ENCODE peak calls at places on chromosome 17, in five cellular contexts. U, R, Z, Y and G are unnamed samples.

GRCh38 chr17:47621293-47622178 is 28.2 kb upstream of the KPNB1 start:
- DNase-seq in U (peak), R (no peak), Z (no peak), Y (peak), G (no peak)

GRCh38 chr17:67481808-67482207 is 104.7 kb downstream of the PITPNC1 start:
- DNase-seq in U (no peak), R (no peak), Z (no peak), Y (no peak), G (no peak)

GRCh38 chr17:57097832-57098421 is 12.9 kb downstream of the AKAP1 start:
- DNase-seq in U (no peak), R (no peak), Z (no peak), Y (no peak), G (no peak)

GRCh38 chr17:64213995-64214507 is 49.0 kb downstream of the TEX2 start:
- DNase-seq in U (no peak), R (no peak), Z (peak), Y (no peak), G (no peak)

GRCh38 chr17:56717471-56717870 is 116.2 kb downstream of the C17orf67 start:
- DNase-seq in U (no peak), R (no peak), Z (no peak), Y (no peak), G (no peak)

GRCh38 chr17:34356194-34356593 is at the start of gene CCL13:
- DNase-seq in U (no peak), R (no peak), Z (no peak), Y (no peak), G (no peak)

GRCh38 chr17:5541610-5542202 is 42.6 kb downstream of the NLRP1 start:
- DNase-seq in U (no peak), R (no peak), Z (no peak), Y (peak), G (no peak)

GRCh38 chr17:27666831-27667560 is 36.0 kb downstream of the LGALS9 start:
- DNase-seq in U (no peak), R (no peak), Z (no peak), Y (no peak), G (no peak)

GRCh38 chr17:49299996-49300395 is 62.1 kb downstream of the ZNF652 start:
- DNase-seq in U (no peak), R (no peak), Z (no peak), Y (no peak), G (no peak)

GRCh38 chr17:45021607-45022287 is 29.7 kb downstream of the DCAKD start:
- DNase-seq in U (no peak), R (no peak), Z (peak), Y (no peak), G (peak)

GRCh38 chr17:31696184-31696602 is 162.9 kb downstream of the COPRS start:
- DNase-seq in U (no peak), R (no peak), Z (no peak), Y (no peak), G (peak)

GRCh38 chr17:68594552-68594951 is 6.6 kb downstream of the FAM20A start:
- DNase-seq in U (no peak), R (no peak), Z (no peak), Y (no peak), G (no peak)

GRCh38 chr17:27376637-27377547 is 79.4 kb upstream of the KSR1 start:
- DNase-seq in U (peak), R (no peak), Z (no peak), Y (no peak), G (no peak)

GRCh38 chr17:67606471-67606870 is 111.3 kb upstream of the NOL11 start:
- DNase-seq in U (no peak), R (no peak), Z (no peak), Y (no peak), G (no peak)

GRCh38 chr17:67730706-67731105 is 13.0 kb downstream of the NOL11 start:
- DNase-seq in U (no peak), R (no peak), Z (no peak), Y (no peak), G (no peak)

GRCh38 chr17:61570118-61570517 is 20.9 kb downstream of the NACA2 start:
- DNase-seq in U (peak), R (no peak), Z (no peak), Y (no peak), G (no peak)

GRCh38 chr17:67608691-67609090 is 109.0 kb upstream of the NOL11 start:
- DNase-seq in U (no peak), R (no peak), Z (no peak), Y (no peak), G (no peak)

GRCh38 chr17:35088647-35088910 is 25.1 kb upstream of the RFFL start:
- DNase-seq in U (peak), R (no peak), Z (peak), Y (no peak), G (no peak)

GRCh38 chr17:1645207-1646171 is at the start of gene SCARF1:
- DNase-seq in U (no peak), R (no peak), Z (no peak), Y (no peak), G (no peak)

GRCh38 chr17:30093463-30094147 is 23.0 kb upstream of the NSRP1 start:
- DNase-seq in U (peak), R (peak), Z (peak), Y (no peak), G (peak)

GRCh38 chr17:1399366-1399678 is 700 bp downstream of the YWHAE start:
- DNase-seq in U (no peak), R (no peak), Z (no peak), Y (no peak), G (no peak)

GRCh38 chr17:8893621-8894020 is 26.1 kb upstream of the PIK3R6 start:
- DNase-seq in U (no peak), R (no peak), Z (no peak), Y (no peak), G (no peak)

GRCh38 chr17:41444186-41444585 is 3.4 kb upstream of the KRT38 start:
- DNase-seq in U (no peak), R (no peak), Z (no peak), Y (no peak), G (no peak)

GRCh38 chr17:41211845-41212466 is 14.5 kb upstream of the KRTAP9-2 start:
- DNase-seq in U (peak), R (no peak), Z (no peak), Y (no peak), G (no peak)

GRCh38 chr17:37838276-37838675 is 85.9 kb upstream of the TBC1D3K start:
- DNase-seq in U (no peak), R (no peak), Z (no peak), Y (no peak), G (no peak)

GRCh38 chr17:75558666-75559530 is 28.7 kb upstream of the MYO15B start:
- DNase-seq in U (no peak), R (no peak), Z (peak), Y (no peak), G (no peak)

GRCh38 chr17:40852378-40852777 is 14.6 kb downstream of the KRT12 start:
- DNase-seq in U (no peak), R (no peak), Z (peak), Y (no peak), G (no peak)

GRCh38 chr17:82804442-82805191 is 35.2 kb downstream of the ZNF750 start:
- DNase-seq in U (no peak), R (no peak), Z (no peak), Y (no peak), G (no peak)

GRCh38 chr17:7883781-7884386 is 4.7 kb upstream of the CHD3 start:
- DNase-seq in U (no peak), R (no peak), Z (peak), Y (no peak), G (no peak)

GRCh38 chr17:30586818-30587595 is 109.8 kb downstream of the GOSR1 start:
- DNase-seq in U (no peak), R (no peak), Z (no peak), Y (no peak), G (peak)

GRCh38 chr17:59840329-59840907 is 52.3 kb downstream of the TUBD1 start:
- DNase-seq in U (no peak), R (no peak), Z (no peak), Y (no peak), G (no peak)

GRCh38 chr17:41935641-41936040 is 5.2 kb downstream of the ODAD4 start:
- DNase-seq in U (no peak), R (no peak), Z (no peak), Y (no peak), G (no peak)

GRCh38 chr17:83144421-83145357 is 65.3 kb downstream of the METRNL start:
- DNase-seq in U (no peak), R (no peak), Z (no peak), Y (no peak), G (no peak)

GRCh38 chr17:57021226-57021940 is 43.5 kb downstream of the SCPEP1 start:
- DNase-seq in U (no peak), R (no peak), Z (no peak), Y (no peak), G (no peak)

GRCh38 chr17:49734666-49735490 is 27.1 kb upstream of the SLC35B1 start:
- DNase-seq in U (no peak), R (no peak), Z (no peak), Y (no peak), G (peak)

GRCh38 chr17:68343976-68344375 is 52.7 kb downstream of the ARSG start:
- DNase-seq in U (no peak), R (no peak), Z (no peak), Y (no peak), G (no peak)

GRCh38 chr17:15263680-15264079 is 1.4 kb downstream of the PMP22 start:
- DNase-seq in U (no peak), R (no peak), Z (no peak), Y (no peak), G (no peak)

GRCh38 chr17:17729620-17730249 is 48.5 kb downstream of the RAI1 start:
- DNase-seq in U (peak), R (no peak), Z (peak), Y (no peak), G (peak)
- TF ChIP-seq SRF in U (no peak), R (no peak), Z (no peak), Y (no peak), G (no peak)

GRCh38 chr17:19534562-19535149 is 1.0 kb downstream of the SLC47A1 start:
- DNase-seq in U (no peak), R (no peak), Z (no peak), Y (no peak), G (no peak)

GRCh38 chr17:19533718-19534561 is at the start of gene SLC47A1:
- DNase-seq in U (no peak), R (no peak), Z (no peak), Y (no peak), G (peak)

GRCh38 chr17:19533036-19533717 is 477 bp upstream of the SLC47A1 start:
- DNase-seq in U (no peak), R (no peak), Z (no peak), Y (no peak), G (no peak)

GRCh38 chr17:19537116-19537515 is 3.5 kb downstream of the SLC47A1 start:
- DNase-seq in U (no peak), R (no peak), Z (no peak), Y (no peak), G (no peak)

DNA sequence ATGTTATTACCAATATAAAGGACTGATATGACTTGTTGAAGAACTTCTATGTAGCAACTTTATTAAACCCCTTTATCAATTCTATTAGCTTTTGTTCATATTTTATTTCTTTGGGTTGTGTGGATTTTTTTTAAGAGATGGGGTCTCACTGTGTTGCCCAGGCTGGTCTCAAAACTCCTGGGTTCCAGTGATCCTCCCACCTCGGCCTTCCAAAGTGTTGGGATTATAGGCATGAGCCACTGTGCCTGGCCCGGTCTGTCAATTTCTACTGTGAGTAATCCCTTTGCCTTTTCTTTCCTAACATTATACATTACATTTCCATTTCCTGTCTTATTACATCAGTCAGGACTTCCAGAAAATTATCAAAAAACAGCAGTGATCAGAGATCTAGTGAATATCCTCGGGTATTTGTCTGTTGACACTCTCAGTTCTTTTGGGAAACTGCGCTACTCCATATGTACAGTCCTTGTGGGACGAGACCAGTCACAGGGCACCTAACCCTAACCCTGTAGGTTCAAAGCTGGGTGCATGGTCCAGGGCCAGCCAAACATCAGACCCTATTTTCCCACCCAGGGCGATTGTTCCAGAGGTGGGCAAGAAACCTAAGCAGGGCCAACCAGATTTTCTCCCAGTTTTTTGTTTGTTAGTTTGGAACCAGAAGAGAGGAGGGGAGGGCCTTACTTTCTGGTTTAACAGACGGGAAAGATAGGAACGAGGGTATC is 1.7 kb upstream of the SLC47A1 start:
- DNase-seq in U (no peak), R (no peak), Z (no peak), Y (no peak), G (no peak)
- TF ChIP-seq SRF in U (no peak), R (no peak), Z (no peak), Y (no peak), G (no peak)

GRCh38 chr17:39531252-39531651 is 70.0 kb downstream of the CDK12 start:
- DNase-seq in U (no peak), R (no peak), Z (no peak), Y (no peak), G (no peak)

GRCh38 chr17:39527220-39527813 is 66.0 kb downstream of the CDK12 start:
- DNase-seq in U (peak), R (no peak), Z (peak), Y (no peak), G (peak)

GRCh38 chr17:39530513-39530912 is 69.2 kb downstream of the CDK12 start:
- DNase-seq in U (no peak), R (no peak), Z (no peak), Y (no peak), G (no peak)

GRCh38 chr17:39529455-39529854 is 68.2 kb downstream of the CDK12 start:
- DNase-seq in U (no peak), R (no peak), Z (peak), Y (no peak), G (no peak)

DNA sequence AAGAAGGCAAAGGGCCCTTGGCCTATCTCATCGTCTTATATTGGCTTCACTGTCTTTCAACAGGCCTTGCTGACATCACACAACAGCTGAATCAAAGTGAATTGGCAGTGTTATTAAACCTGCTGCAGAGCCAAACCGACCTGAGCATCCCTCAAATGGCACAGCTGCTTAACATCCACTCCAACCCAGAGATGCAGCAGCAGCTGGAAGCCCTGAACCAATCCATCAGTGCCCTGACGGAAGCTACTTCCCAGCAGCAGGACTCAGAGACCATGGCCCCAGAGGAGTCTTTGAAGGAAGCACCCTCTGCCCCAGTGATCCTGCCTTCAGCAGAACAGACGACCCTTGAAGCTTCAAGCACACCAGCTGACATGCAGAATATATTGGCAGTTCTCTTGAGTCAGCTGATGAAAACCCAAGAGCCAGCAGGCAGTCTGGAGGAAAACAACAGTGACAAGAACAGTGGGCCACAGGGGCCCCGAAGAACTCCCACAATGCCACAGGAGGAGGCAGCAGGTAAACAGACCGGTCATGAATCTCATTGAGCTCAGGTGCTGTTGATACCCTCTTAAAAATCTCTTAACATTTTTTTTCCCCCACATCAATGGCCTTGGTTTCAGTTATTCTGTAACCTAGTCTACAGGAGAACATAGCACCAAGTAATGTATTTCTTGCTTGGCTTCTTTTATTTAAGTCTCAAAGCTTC is 64.7 kb downstream of the CDK12 start:
- DNase-seq in U (no peak), R (no peak), Z (no peak), Y (no peak), G (no peak)
- TF ChIP-seq SRF in U (no peak), R (no peak), Z (no peak), Y (no peak), G (no peak)

GRCh38 chr17:3765981-3766380 is 35.0 kb downstream of the ITGAE start:
- DNase-seq in U (no peak), R (no peak), Z (no peak), Y (no peak), G (no peak)

GRCh38 chr17:3761918-3762380 is 38.2 kb downstream of the HASPIN start:
- DNase-seq in U (no peak), R (no peak), Z (no peak), Y (no peak), G (no peak)

GRCh38 chr17:3763777-3764170 is 37.2 kb downstream of the ITGAE start:
- DNase-seq in U (no peak), R (no peak), Z (no peak), Y (no peak), G (no peak)

GRCh38 chr17:3761061-3761917 is 37.6 kb downstream of the HASPIN start:
- DNase-seq in U (no peak), R (no peak), Z (no peak), Y (no peak), G (no peak)

GRCh38 chr17:3762922-3763776 is 37.8 kb downstream of the ITGAE start:
- DNase-seq in U (no peak), R (peak), Z (no peak), Y (no peak), G (no peak)
- TF ChIP-seq SRF in U (no peak), R (no peak), Z (no peak), Y (no peak), G (no peak)

DNA sequence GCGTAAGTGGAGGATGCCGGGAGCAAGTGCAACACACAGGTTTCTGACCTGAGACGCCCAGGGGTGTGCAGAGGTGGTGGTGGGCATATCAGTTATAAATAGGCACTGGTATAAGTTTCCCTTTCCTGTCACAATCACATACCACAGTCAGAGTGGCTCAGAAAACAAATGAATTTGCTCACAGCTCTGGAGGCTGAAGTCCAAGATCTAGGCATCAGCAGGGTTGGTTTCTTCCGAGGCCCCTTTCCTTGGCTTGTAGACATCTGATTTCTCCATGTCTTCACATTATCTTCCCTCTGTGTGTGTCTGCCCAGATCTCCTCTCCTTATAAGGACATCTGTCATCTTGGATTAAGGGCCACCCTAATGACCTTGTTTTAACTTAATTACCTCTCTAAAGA is 250.5 kb upstream of the TNRC6C start:
- DNase-seq in U (no peak), R (no peak), Z (no peak), Y (no peak), G (no peak)
- TF ChIP-seq SRF in U (no peak), R (no peak), Z (no peak), Y (no peak), G (no peak)

GRCh38 chr17:10635290-10635689 is 21.8 kb downstream of the MYH3 start:
- DNase-seq in U (no peak), R (no peak), Z (peak), Y (no peak), G (no peak)

GRCh38 chr17:10631048-10631700 is 25.9 kb downstream of the MYH3 start:
- DNase-seq in U (no peak), R (no peak), Z (peak), Y (no peak), G (no peak)

GRCh38 chr17:10631701-10632100 is 25.4 kb downstream of the MYH3 start:
- DNase-seq in U (no peak), R (no peak), Z (no peak), Y (no peak), G (no peak)

GRCh38 chr17:10629706-10630105 is 27.4 kb downstream of the MYH3 start:
- DNase-seq in U (no peak), R (no peak), Z (no peak), Y (no peak), G (no peak)

DNA sequence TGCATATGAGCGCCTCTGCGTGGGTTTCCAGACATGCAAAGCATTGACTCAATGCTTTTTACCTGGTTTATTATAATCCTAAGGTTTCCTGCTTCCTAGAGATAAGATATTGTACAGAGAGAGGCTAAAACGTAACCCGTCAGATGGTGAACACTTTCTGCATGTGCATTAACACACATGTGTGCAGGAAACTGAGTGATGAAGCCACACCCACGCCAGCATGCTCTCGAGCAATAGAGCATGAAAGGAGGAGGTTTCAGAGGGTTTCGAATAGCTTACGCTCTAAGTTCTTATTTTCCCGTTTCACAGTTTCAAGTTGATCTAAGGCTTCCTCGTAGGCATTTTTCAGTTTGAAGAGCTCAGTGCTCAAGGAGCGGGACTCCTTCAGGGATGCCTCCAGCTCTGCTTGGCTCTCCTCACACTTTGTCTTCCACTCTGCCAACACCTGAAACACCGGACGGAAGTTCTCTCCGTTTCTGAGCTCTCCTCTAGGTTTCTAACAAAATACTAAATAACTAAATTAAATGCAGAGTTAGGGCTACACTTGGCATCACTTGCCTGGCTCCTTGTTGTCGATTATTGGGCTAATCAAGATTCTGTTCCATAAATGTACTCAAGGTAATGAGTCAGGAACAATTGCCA is 23.2 kb downstream of the MYH3 start:
- DNase-seq in U (no peak), R (peak), Z (no peak), Y (no peak), G (no peak)
- TF ChIP-seq SRF in U (no peak), R (no peak), Z (no peak), Y (no peak), G (no peak)

GRCh38 chr17:81734405-81735055 is 22.4 kb downstream of the SLC25A10 start:
- DNase-seq in U (no peak), R (no peak), Z (no peak), Y (no peak), G (no peak)
- TF ChIP-seq SRF in U (no peak), R (no peak), Z (no peak), Y (no peak), G (no peak)